ENCODE peak calls at places on chromosomes 3 and 15, in six cellular contexts. One of them, this sample, is unnamed.

GRCh38 chr15:83372434-83372873 is 74.7 kb upstream of the SH3GL3 start:
- DNase-seq in tibial nerve: no peak
- DNase-seq in NT2/D1: no peak
- DNase-seq in breast epithelium: no peak
- DNase-seq in HFF-Myc: no peak
- DNase-seq in foreskin fibroblast: peak
- DNase-seq in this sample: no peak

GRCh38 chr3:126083511-126083912 is 412 bp downstream of the SLC41A3 start:
- DNase-seq in HFF-Myc: no peak
- DNase-seq in tibial nerve: no peak
- DNase-seq in NT2/D1: no peak
- DNase-seq in foreskin fibroblast: peak
- DNase-seq in breast epithelium: peak
- DNase-seq in this sample: no peak

GRCh38 chr3:193836918-193837317 is 243.9 kb downstream of the OPA1 start:
- DNase-seq in breast epithelium: no peak
- DNase-seq in NT2/D1: no peak
- DNase-seq in tibial nerve: no peak
- DNase-seq in HFF-Myc: no peak
- DNase-seq in foreskin fibroblast: no peak
- DNase-seq in this sample: no peak

GRCh38 chr15:52857471-52857870 is 67.3 kb upstream of the ONECUT1 start:
- DNase-seq in foreskin fibroblast: no peak
- DNase-seq in NT2/D1: no peak
- DNase-seq in HFF-Myc: no peak
- DNase-seq in tibial nerve: no peak
- DNase-seq in breast epithelium: no peak
- DNase-seq in this sample: no peak

GRCh38 chr15:99729920-99730319 is 3.3 kb downstream of the LYSMD4 start:
- DNase-seq in breast epithelium: peak
- DNase-seq in tibial nerve: no peak
- DNase-seq in NT2/D1: no peak
- DNase-seq in HFF-Myc: peak
- DNase-seq in foreskin fibroblast: peak
- DNase-seq in this sample: no peak

GRCh38 chr3:30605706-30606300 is 598 bp upstream of the TGFBR2 start:
- DNase-seq in tibial nerve: no peak
- DNase-seq in HFF-Myc: no peak
- DNase-seq in foreskin fibroblast: no peak
- DNase-seq in breast epithelium: no peak
- DNase-seq in NT2/D1: no peak
- DNase-seq in this sample: no peak

GRCh38 chr3:43016513-43016865 is 37.4 kb downstream of the GASK1A start:
- DNase-seq in tibial nerve: no peak
- DNase-seq in NT2/D1: no peak
- DNase-seq in breast epithelium: no peak
- DNase-seq in foreskin fibroblast: no peak
- DNase-seq in HFF-Myc: no peak
- DNase-seq in this sample: no peak

GRCh38 chr3:32316319-32316718 is 75.3 kb upstream of the CMTM7 start:
- DNase-seq in NT2/D1: no peak
- DNase-seq in foreskin fibroblast: no peak
- DNase-seq in tibial nerve: no peak
- DNase-seq in HFF-Myc: no peak
- DNase-seq in breast epithelium: no peak
- DNase-seq in this sample: no peak

GRCh38 chr3:146590521-146590920 is 14.6 kb downstream of the PLSCR5 start:
- DNase-seq in breast epithelium: no peak
- DNase-seq in foreskin fibroblast: peak
- DNase-seq in NT2/D1: no peak
- DNase-seq in tibial nerve: no peak
- DNase-seq in HFF-Myc: no peak
- DNase-seq in this sample: no peak

GRCh38 chr3:22414239-22414638 is 663.2 kb upstream of the ZNF385D start:
- DNase-seq in NT2/D1: no peak
- DNase-seq in HFF-Myc: no peak
- DNase-seq in foreskin fibroblast: no peak
- DNase-seq in breast epithelium: no peak
- DNase-seq in tibial nerve: no peak
- DNase-seq in this sample: no peak

GRCh38 chr3:123312331-123313265 is 110.9 kb downstream of the SEC22A start:
- DNase-seq in breast epithelium: no peak
- DNase-seq in NT2/D1: no peak
- DNase-seq in HFF-Myc: no peak
- DNase-seq in tibial nerve: no peak
- DNase-seq in foreskin fibroblast: no peak
- DNase-seq in this sample: no peak

GRCh38 chr15:57677206-57677605 is 29.3 kb upstream of the POLR2M start:
- DNase-seq in HFF-Myc: no peak
- DNase-seq in foreskin fibroblast: peak
- DNase-seq in breast epithelium: no peak
- DNase-seq in tibial nerve: no peak
- DNase-seq in NT2/D1: no peak
- DNase-seq in this sample: no peak

GRCh38 chr15:92665100-92665555 is 9.6 kb upstream of the FAM174B start:
- DNase-seq in breast epithelium: no peak
- DNase-seq in tibial nerve: no peak
- DNase-seq in foreskin fibroblast: peak
- DNase-seq in HFF-Myc: no peak
- DNase-seq in NT2/D1: no peak
- DNase-seq in this sample: no peak

GRCh38 chr3:75983609-75984290 is 198.4 kb upstream of the ZNF717 start:
- DNase-seq in breast epithelium: no peak
- DNase-seq in foreskin fibroblast: peak
- DNase-seq in tibial nerve: no peak
- DNase-seq in NT2/D1: no peak
- DNase-seq in HFF-Myc: no peak
- DNase-seq in this sample: no peak

GRCh38 chr3:181561605-181562031 is 150.1 kb upstream of the SOX2 start:
- DNase-seq in tibial nerve: no peak
- DNase-seq in foreskin fibroblast: no peak
- DNase-seq in HFF-Myc: no peak
- DNase-seq in NT2/D1: no peak
- DNase-seq in breast epithelium: no peak
- DNase-seq in this sample: no peak

GRCh38 chr15:85330941-85331588 is 49.3 kb upstream of the AKAP13 start:
- DNase-seq in HFF-Myc: peak
- DNase-seq in NT2/D1: peak
- DNase-seq in tibial nerve: peak
- DNase-seq in foreskin fibroblast: peak
- DNase-seq in breast epithelium: peak
- DNase-seq in this sample: peak

GRCh38 chr15:79050977-79051376 is 39.6 kb downstream of the RASGRF1 start:
- DNase-seq in HFF-Myc: no peak
- DNase-seq in tibial nerve: no peak
- DNase-seq in breast epithelium: no peak
- DNase-seq in NT2/D1: no peak
- DNase-seq in foreskin fibroblast: no peak
- DNase-seq in this sample: no peak

GRCh38 chr3:177753498-177754155 is 556.3 kb upstream of the TBL1XR1 start:
- DNase-seq in NT2/D1: no peak
- DNase-seq in HFF-Myc: no peak
- DNase-seq in tibial nerve: peak
- DNase-seq in foreskin fibroblast: peak
- DNase-seq in breast epithelium: no peak
- DNase-seq in this sample: no peak

GRCh38 chr3:38990621-38991020 is 61.1 kb downstream of the SCN11A start:
- DNase-seq in HFF-Myc: no peak
- DNase-seq in breast epithelium: no peak
- DNase-seq in NT2/D1: no peak
- DNase-seq in foreskin fibroblast: peak
- DNase-seq in tibial nerve: no peak
- DNase-seq in this sample: no peak

GRCh38 chr15:89647191-89647851 is 7.9 kb downstream of the KIF7 start:
- DNase-seq in tibial nerve: peak
- DNase-seq in NT2/D1: peak
- DNase-seq in foreskin fibroblast: peak
- DNase-seq in breast epithelium: peak
- DNase-seq in HFF-Myc: no peak
- DNase-seq in this sample: peak

GRCh38 chr3:38032328-38032865 is 3.0 kb upstream of the PLCD1 start:
- DNase-seq in HFF-Myc: no peak
- DNase-seq in tibial nerve: no peak
- DNase-seq in breast epithelium: no peak
- DNase-seq in NT2/D1: no peak
- DNase-seq in foreskin fibroblast: no peak
- DNase-seq in this sample: no peak

GRCh38 chr3:141877911-141878310 is 1.5 kb downstream of the ATP1B3 start:
- DNase-seq in breast epithelium: no peak
- DNase-seq in tibial nerve: no peak
- DNase-seq in foreskin fibroblast: peak
- DNase-seq in NT2/D1: no peak
- DNase-seq in HFF-Myc: no peak
- DNase-seq in this sample: no peak

GRCh38 chr3:108603689-108604088 is 14.2 kb downstream of the DZIP3 start:
- DNase-seq in HFF-Myc: no peak
- DNase-seq in tibial nerve: no peak
- DNase-seq in breast epithelium: no peak
- DNase-seq in foreskin fibroblast: peak
- DNase-seq in NT2/D1: no peak
- DNase-seq in this sample: no peak

GRCh38 chr15:52232327-52232726 is 41.1 kb upstream of the GNB5 start:
- DNase-seq in tibial nerve: no peak
- DNase-seq in HFF-Myc: no peak
- DNase-seq in breast epithelium: no peak
- DNase-seq in NT2/D1: no peak
- DNase-seq in foreskin fibroblast: peak
- DNase-seq in this sample: no peak

GRCh38 chr15:55587321-55588069 is 650 bp downstream of the PYGO1 start:
- DNase-seq in tibial nerve: no peak
- DNase-seq in foreskin fibroblast: peak
- DNase-seq in breast epithelium: no peak
- DNase-seq in HFF-Myc: no peak
- DNase-seq in NT2/D1: no peak
- DNase-seq in this sample: no peak

GRCh38 chr15:88637841-88638625 is 783 bp upstream of the ISG20 start:
- DNase-seq in breast epithelium: no peak
- DNase-seq in HFF-Myc: no peak
- DNase-seq in NT2/D1: no peak
- DNase-seq in foreskin fibroblast: no peak
- DNase-seq in tibial nerve: no peak
- DNase-seq in this sample: no peak

GRCh38 chr3:96266395-96267187 is 547.8 kb upstream of the EPHA6 start:
- DNase-seq in tibial nerve: no peak
- DNase-seq in foreskin fibroblast: no peak
- DNase-seq in HFF-Myc: no peak
- DNase-seq in breast epithelium: no peak
- DNase-seq in NT2/D1: no peak
- DNase-seq in this sample: no peak

GRCh38 chr3:67790043-67790442 is 135.6 kb upstream of the SUCLG2 start:
- DNase-seq in foreskin fibroblast: peak
- DNase-seq in NT2/D1: peak
- DNase-seq in tibial nerve: no peak
- DNase-seq in breast epithelium: no peak
- DNase-seq in HFF-Myc: no peak
- DNase-seq in this sample: peak

GRCh38 chr3:64530434-64531049 is 157.3 kb downstream of the ADAMTS9 start:
- DNase-seq in NT2/D1: peak
- DNase-seq in HFF-Myc: peak
- DNase-seq in foreskin fibroblast: peak
- DNase-seq in breast epithelium: peak
- DNase-seq in tibial nerve: peak
- DNase-seq in this sample: peak

GRCh38 chr3:64539451-64540196 is 148.2 kb downstream of the ADAMTS9 start:
- DNase-seq in NT2/D1: no peak
- DNase-seq in HFF-Myc: peak
- DNase-seq in breast epithelium: peak
- DNase-seq in foreskin fibroblast: peak
- DNase-seq in tibial nerve: no peak
- DNase-seq in this sample: peak

GRCh38 chr3:64533565-64534317 is 154.1 kb downstream of the ADAMTS9 start:
- DNase-seq in breast epithelium: peak
- DNase-seq in NT2/D1: peak
- DNase-seq in HFF-Myc: peak
- DNase-seq in foreskin fibroblast: peak
- DNase-seq in tibial nerve: peak
- DNase-seq in this sample: peak
- H3K4me3 ChIP-seq in breast epithelium: peak
- H3K4me3 ChIP-seq in NT2/D1: no peak
- H3K4me3 ChIP-seq in HFF-Myc: no peak
- H3K4me3 ChIP-seq in foreskin fibroblast: no peak
- H3K4me3 ChIP-seq in tibial nerve: no peak
- H3K4me3 ChIP-seq in this sample: no peak

DNA sequence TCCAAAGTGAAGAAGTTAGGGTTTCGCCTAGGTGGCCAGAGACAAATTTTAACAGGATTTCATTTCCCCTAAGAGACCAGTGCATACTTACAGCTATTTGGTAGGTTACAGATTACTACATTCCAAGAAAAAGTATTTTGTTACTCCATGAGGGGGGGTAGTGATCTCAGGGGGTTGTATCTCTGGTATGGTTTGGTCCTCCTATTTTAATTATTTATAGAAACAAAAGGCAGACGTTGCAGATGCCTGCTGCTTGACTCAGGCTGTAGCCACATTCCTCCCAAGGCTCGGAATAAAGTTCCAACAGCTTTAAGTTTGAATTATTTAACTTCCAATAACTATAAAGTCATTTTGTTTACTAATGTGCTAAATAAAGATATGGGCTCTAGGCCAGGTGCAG is 1.3 kb upstream of the TRIM59 start:
- DNase-seq in foreskin fibroblast: peak
- DNase-seq in HFF-Myc: peak
- DNase-seq in breast epithelium: no peak
- DNase-seq in NT2/D1: no peak
- DNase-seq in tibial nerve: no peak
- DNase-seq in this sample: peak
- H3K4me3 ChIP-seq in foreskin fibroblast: no peak
- H3K4me3 ChIP-seq in HFF-Myc: peak
- H3K4me3 ChIP-seq in breast epithelium: no peak
- H3K4me3 ChIP-seq in NT2/D1: peak
- H3K4me3 ChIP-seq in tibial nerve: no peak
- H3K4me3 ChIP-seq in this sample: no peak

GRCh38 chr3:171225698-171226097 is 199.2 kb upstream of the SLC2A2 start:
- DNase-seq in breast epithelium: no peak
- DNase-seq in NT2/D1: no peak
- DNase-seq in foreskin fibroblast: peak
- DNase-seq in HFF-Myc: no peak
- DNase-seq in tibial nerve: no peak
- DNase-seq in this sample: peak
- H3K4me3 ChIP-seq in breast epithelium: no peak
- H3K4me3 ChIP-seq in NT2/D1: no peak
- H3K4me3 ChIP-seq in foreskin fibroblast: no peak
- H3K4me3 ChIP-seq in HFF-Myc: no peak
- H3K4me3 ChIP-seq in tibial nerve: no peak
- H3K4me3 ChIP-seq in this sample: no peak

DNA sequence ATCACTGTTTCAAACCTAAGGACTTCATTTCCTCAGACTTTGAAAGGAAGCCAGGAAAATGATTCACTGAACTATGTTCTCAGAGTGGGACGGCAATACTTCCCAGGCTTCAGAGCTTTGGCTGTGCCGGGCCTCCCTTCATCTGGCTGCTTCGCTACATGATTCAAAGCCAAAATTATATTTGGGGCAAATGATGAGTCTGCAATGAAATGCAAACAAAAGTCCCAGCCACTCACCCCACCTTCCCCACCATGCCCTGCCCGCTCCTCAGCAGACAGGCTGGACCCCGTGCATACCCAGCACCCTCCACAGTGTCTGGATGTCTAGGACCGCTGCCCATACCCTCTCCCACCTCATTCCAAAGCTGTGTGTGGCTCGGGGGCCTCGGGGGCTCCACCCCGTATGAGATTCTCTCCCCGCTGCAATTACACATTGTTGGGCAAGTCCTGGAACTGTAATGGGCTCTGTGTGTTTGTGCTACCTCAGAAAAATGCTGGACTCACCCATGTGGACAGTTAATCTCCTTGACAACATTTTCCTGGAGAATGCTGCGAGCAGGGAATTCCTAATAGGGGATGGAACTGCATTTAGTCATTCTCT is 32.2 kb downstream of the ATP10A start:
- DNase-seq in breast epithelium: peak
- DNase-seq in tibial nerve: no peak
- DNase-seq in NT2/D1: no peak
- DNase-seq in HFF-Myc: peak
- DNase-seq in foreskin fibroblast: peak
- DNase-seq in this sample: peak
- H3K4me3 ChIP-seq in breast epithelium: peak
- H3K4me3 ChIP-seq in tibial nerve: no peak
- H3K4me3 ChIP-seq in NT2/D1: no peak
- H3K4me3 ChIP-seq in HFF-Myc: peak
- H3K4me3 ChIP-seq in foreskin fibroblast: peak
- H3K4me3 ChIP-seq in this sample: peak

This sample was measured in astrocyte of the cerebellum.